ENCODE peak calls at places on chromosomes 5 and 9, in six cellular contexts. One of them, this sample, is unnamed.

GRCh38 chr5:23440703-23441102 is 66.7 kb upstream of the PRDM9 start:
- DNase-seq in breast epithelium: no peak
- DNase-seq in heart right ventricle: no peak
- DNase-seq in HL-60: no peak
- DNase-seq in uterus: no peak
- DNase-seq in right lobe of liver: no peak
- DNase-seq in this sample: no peak

GRCh38 chr5:7849531-7850240 is 1.2 kb downstream of the CFAP90 start:
- DNase-seq in breast epithelium: no peak
- DNase-seq in heart right ventricle: no peak
- DNase-seq in HL-60: no peak
- DNase-seq in uterus: no peak
- DNase-seq in right lobe of liver: peak
- DNase-seq in this sample: peak

GRCh38 chr5:35926389-35927051 is 11.9 kb downstream of the CAPSL start:
- DNase-seq in breast epithelium: no peak
- DNase-seq in heart right ventricle: no peak
- DNase-seq in HL-60: peak
- DNase-seq in uterus: peak
- DNase-seq in right lobe of liver: no peak
- DNase-seq in this sample: no peak

GRCh38 chr9:135476561-135476960 is 3.0 kb upstream of the PPP1R26 start:
- DNase-seq in breast epithelium: no peak
- DNase-seq in heart right ventricle: no peak
- DNase-seq in HL-60: no peak
- DNase-seq in uterus: no peak
- DNase-seq in right lobe of liver: no peak
- DNase-seq in this sample: no peak

GRCh38 chr5:104843822-104844221 is 1281.2 kb upstream of the NUDT12 start:
- DNase-seq in breast epithelium: no peak
- DNase-seq in heart right ventricle: no peak
- DNase-seq in HL-60: no peak
- DNase-seq in uterus: no peak
- DNase-seq in right lobe of liver: no peak
- DNase-seq in this sample: no peak

GRCh38 chr9:18438300-18438925 is 35.5 kb upstream of the ADAMTSL1 start:
- DNase-seq in breast epithelium: no peak
- DNase-seq in heart right ventricle: peak
- DNase-seq in HL-60: no peak
- DNase-seq in uterus: peak
- DNase-seq in right lobe of liver: peak
- DNase-seq in this sample: peak

GRCh38 chr9:2570615-2571479 is 50.7 kb upstream of the VLDLR start:
- DNase-seq in breast epithelium: peak
- DNase-seq in heart right ventricle: peak
- DNase-seq in HL-60: peak
- DNase-seq in uterus: peak
- DNase-seq in right lobe of liver: peak
- DNase-seq in this sample: no peak

GRCh38 chr5:2259494-2260107 is 376.9 kb upstream of the IRX4 start:
- DNase-seq in breast epithelium: no peak
- DNase-seq in heart right ventricle: no peak
- DNase-seq in HL-60: no peak
- DNase-seq in uterus: no peak
- DNase-seq in right lobe of liver: no peak
- DNase-seq in this sample: no peak

GRCh38 chr5:103487253-103487652 is 75.3 kb downstream of the NUDT12 start:
- DNase-seq in breast epithelium: no peak
- DNase-seq in heart right ventricle: no peak
- DNase-seq in HL-60: no peak
- DNase-seq in uterus: no peak
- DNase-seq in right lobe of liver: no peak
- DNase-seq in this sample: no peak

GRCh38 chr5:111580956-111581355 is 68.6 kb upstream of the STARD4 start:
- DNase-seq in breast epithelium: no peak
- DNase-seq in heart right ventricle: no peak
- DNase-seq in HL-60: no peak
- DNase-seq in uterus: no peak
- DNase-seq in right lobe of liver: no peak
- DNase-seq in this sample: no peak

GRCh38 chr5:1516615-1517601 is 6.9 kb downstream of the LPCAT1 start:
- DNase-seq in breast epithelium: no peak
- DNase-seq in heart right ventricle: peak
- DNase-seq in HL-60: no peak
- DNase-seq in uterus: peak
- DNase-seq in right lobe of liver: peak
- DNase-seq in this sample: peak

DNA sequence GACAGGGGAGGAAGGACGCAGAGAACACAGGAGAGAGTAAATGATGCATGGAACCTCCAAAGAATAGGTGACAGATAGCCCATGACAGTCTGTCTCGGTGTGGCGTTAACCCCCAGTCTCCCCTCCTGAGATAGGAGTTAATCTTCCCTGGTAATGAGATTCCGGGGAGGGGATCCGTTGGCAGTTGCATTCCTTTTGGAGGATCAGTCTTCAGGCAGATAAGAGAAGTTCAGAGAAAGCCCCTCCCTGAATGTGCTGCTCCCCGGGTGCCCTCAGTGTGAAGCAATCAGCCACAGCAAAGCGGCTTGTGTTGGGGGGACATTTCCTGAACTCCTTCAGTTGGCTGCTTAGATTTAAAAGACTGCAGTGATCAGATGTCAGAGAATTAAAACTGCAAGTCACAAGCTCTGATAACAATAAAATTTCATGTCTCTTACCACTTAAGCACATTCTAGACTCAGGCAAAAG is 121.0 kb downstream of the EGFLAM start:
- DNase-seq in breast epithelium: no peak
- DNase-seq in heart right ventricle: no peak
- DNase-seq in HL-60: no peak
- DNase-seq in uterus: no peak
- DNase-seq in right lobe of liver: no peak
- DNase-seq in this sample: no peak
- H3K27ac ChIP-seq in breast epithelium: no peak
- H3K27ac ChIP-seq in heart right ventricle: no peak
- H3K27ac ChIP-seq in HL-60: no peak
- H3K27ac ChIP-seq in uterus: no peak
- H3K27ac ChIP-seq in right lobe of liver: no peak
- H3K27ac ChIP-seq in this sample: no peak

DNA sequence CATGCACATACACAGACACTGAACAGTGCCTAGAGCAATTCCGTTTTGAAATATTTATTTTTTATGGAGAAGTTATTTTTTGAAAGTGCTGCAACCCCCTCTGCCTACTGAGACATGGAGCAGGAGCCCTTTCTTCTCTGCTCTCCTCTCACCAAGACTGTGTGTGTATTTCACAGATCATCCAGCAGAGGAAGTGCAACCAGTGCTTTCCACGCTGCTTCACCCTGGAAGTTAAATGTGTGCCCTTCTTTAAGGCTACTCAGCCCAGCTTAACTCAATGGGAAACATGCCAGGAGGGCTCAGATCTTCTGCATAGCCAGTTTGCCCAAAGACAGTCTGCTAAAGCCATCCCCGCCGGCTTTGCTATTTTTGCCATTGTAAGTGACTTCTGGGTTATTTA is 606.3 kb downstream of the TLE1 start:
- DNase-seq in breast epithelium: no peak
- DNase-seq in heart right ventricle: no peak
- DNase-seq in HL-60: peak
- DNase-seq in uterus: no peak
- DNase-seq in right lobe of liver: no peak
- DNase-seq in this sample: no peak
- TF ChIP-seq CTCF in breast epithelium: no peak
- TF ChIP-seq CTCF in heart right ventricle: no peak
- TF ChIP-seq CTCF in HL-60: peak
- TF ChIP-seq CTCF in uterus: peak
- TF ChIP-seq CTCF in right lobe of liver: no peak
- TF ChIP-seq CTCF in this sample: no peak

GRCh38 chr5:161641444-161641843 is 44.1 kb upstream of the GABRA6 start:
- DNase-seq in breast epithelium: no peak
- DNase-seq in heart right ventricle: no peak
- DNase-seq in HL-60: no peak
- DNase-seq in uterus: no peak
- DNase-seq in right lobe of liver: no peak
- DNase-seq in this sample: no peak
- H3K4me3 ChIP-seq in breast epithelium: no peak
- H3K4me3 ChIP-seq in heart right ventricle: no peak
- H3K4me3 ChIP-seq in HL-60: no peak
- H3K4me3 ChIP-seq in uterus: no peak
- H3K4me3 ChIP-seq in right lobe of liver: no peak
- H3K4me3 ChIP-seq in this sample: no peak

DNA sequence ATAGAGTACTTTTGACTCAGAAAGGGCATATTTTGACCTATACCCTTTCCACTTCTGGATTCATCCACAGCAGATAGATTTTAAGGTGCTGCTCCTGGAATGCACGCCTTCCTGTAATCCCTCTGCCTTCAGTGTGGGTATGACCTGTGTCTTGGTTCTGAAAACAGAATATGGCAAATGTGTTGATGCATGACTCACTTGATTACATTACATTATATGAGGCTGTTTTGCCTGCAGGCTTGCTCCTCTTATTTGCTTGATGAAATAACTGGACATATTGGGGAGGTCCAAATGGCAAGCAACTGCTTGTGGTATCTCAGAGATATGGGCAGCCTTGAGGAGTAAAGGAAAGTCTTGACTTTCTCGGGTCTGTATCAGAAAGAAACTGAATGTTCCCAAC is 468.6 kb downstream of the CDH18 start:
- DNase-seq in breast epithelium: no peak
- DNase-seq in heart right ventricle: no peak
- DNase-seq in HL-60: no peak
- DNase-seq in uterus: no peak
- DNase-seq in right lobe of liver: no peak
- DNase-seq in this sample: no peak
- H3K27ac ChIP-seq in breast epithelium: no peak
- H3K27ac ChIP-seq in heart right ventricle: no peak
- H3K27ac ChIP-seq in HL-60: no peak
- H3K27ac ChIP-seq in uterus: no peak
- H3K27ac ChIP-seq in right lobe of liver: no peak
- H3K27ac ChIP-seq in this sample: no peak

GRCh38 chr9:29796291-29796952 is 2223.1 kb upstream of the C9orf72 start:
- DNase-seq in breast epithelium: no peak
- DNase-seq in heart right ventricle: no peak
- DNase-seq in HL-60: no peak
- DNase-seq in uterus: no peak
- DNase-seq in right lobe of liver: no peak
- DNase-seq in this sample: no peak
- TF ChIP-seq CTCF in breast epithelium: no peak
- TF ChIP-seq CTCF in heart right ventricle: no peak
- TF ChIP-seq CTCF in HL-60: no peak
- TF ChIP-seq CTCF in uterus: no peak
- TF ChIP-seq CTCF in right lobe of liver: no peak
- TF ChIP-seq CTCF in this sample: no peak

GRCh38 chr5:149922950-149923349 is 21.6 kb downstream of the PDE6A start:
- DNase-seq in breast epithelium: no peak
- DNase-seq in heart right ventricle: no peak
- DNase-seq in HL-60: no peak
- DNase-seq in uterus: no peak
- DNase-seq in right lobe of liver: no peak
- DNase-seq in this sample: no peak
- H3K4me3 ChIP-seq in breast epithelium: no peak
- H3K4me3 ChIP-seq in heart right ventricle: no peak
- H3K4me3 ChIP-seq in HL-60: no peak
- H3K4me3 ChIP-seq in uterus: no peak
- H3K4me3 ChIP-seq in right lobe of liver: no peak
- H3K4me3 ChIP-seq in this sample: no peak

GRCh38 chr5:98796197-98796972 is 22.9 kb downstream of the RGMB start:
- DNase-seq in breast epithelium: no peak
- DNase-seq in heart right ventricle: no peak
- DNase-seq in HL-60: no peak
- DNase-seq in uterus: peak
- DNase-seq in right lobe of liver: no peak
- DNase-seq in this sample: no peak
- H3K27ac ChIP-seq in breast epithelium: no peak
- H3K27ac ChIP-seq in heart right ventricle: no peak
- H3K27ac ChIP-seq in HL-60: no peak
- H3K27ac ChIP-seq in uterus: no peak
- H3K27ac ChIP-seq in right lobe of liver: no peak
- H3K27ac ChIP-seq in this sample: no peak

DNA sequence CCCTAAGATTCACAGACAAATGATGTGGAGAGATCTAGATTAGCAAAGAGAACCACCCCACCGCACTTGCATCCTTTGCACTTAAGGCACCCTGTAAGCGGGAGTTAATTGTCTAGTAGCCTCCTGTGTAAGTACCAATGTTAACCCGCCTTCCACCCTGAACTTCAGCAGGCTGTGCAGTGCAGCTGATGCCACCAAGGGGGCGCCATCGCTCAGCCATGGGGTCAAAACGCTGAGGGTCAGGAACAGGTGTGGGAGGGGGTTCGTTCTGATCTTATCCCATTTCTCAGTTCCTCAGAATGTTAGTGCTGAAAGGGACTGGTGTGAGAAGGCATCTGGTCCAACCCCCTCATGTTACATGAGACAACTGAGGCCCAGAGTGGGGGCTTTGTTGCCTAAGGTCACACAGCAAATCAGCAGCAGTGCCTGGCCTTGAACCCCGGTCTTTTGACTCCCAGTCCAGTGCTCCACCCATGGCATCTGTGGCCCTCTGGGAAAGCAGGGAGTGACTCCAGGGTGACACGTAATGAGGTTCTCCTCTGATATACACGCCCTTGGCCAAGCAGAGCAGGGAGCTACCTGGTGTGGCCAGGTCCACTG is 57.3 kb downstream of the CYFIP2 start:
- DNase-seq in breast epithelium: no peak
- DNase-seq in heart right ventricle: no peak
- DNase-seq in HL-60: no peak
- DNase-seq in uterus: no peak
- DNase-seq in right lobe of liver: no peak
- DNase-seq in this sample: no peak
- TF ChIP-seq CTCF in breast epithelium: no peak
- TF ChIP-seq CTCF in heart right ventricle: no peak
- TF ChIP-seq CTCF in HL-60: no peak
- TF ChIP-seq CTCF in uterus: no peak
- TF ChIP-seq CTCF in right lobe of liver: no peak
- TF ChIP-seq CTCF in this sample: peak

GRCh38 chr5:131999991-132000490 is 11.4 kb downstream of the ACSL6 start:
- DNase-seq in breast epithelium: no peak
- DNase-seq in heart right ventricle: no peak
- DNase-seq in HL-60: no peak
- DNase-seq in uterus: no peak
- DNase-seq in right lobe of liver: no peak
- DNase-seq in this sample: no peak

GRCh38 chr5:132000677-132001453 is 10.6 kb downstream of the ACSL6 start:
- DNase-seq in breast epithelium: no peak
- DNase-seq in heart right ventricle: no peak
- DNase-seq in HL-60: no peak
- DNase-seq in uterus: no peak
- DNase-seq in right lobe of liver: no peak
- DNase-seq in this sample: no peak

GRCh38 chr5:132003170-132003744 is 8.2 kb downstream of the ACSL6 start:
- DNase-seq in breast epithelium: no peak
- DNase-seq in heart right ventricle: peak
- DNase-seq in HL-60: no peak
- DNase-seq in uterus: no peak
- DNase-seq in right lobe of liver: no peak
- DNase-seq in this sample: peak

GRCh38 chr5:132002701-132003100 is 8.8 kb downstream of the ACSL6 start:
- DNase-seq in breast epithelium: no peak
- DNase-seq in heart right ventricle: no peak
- DNase-seq in HL-60: no peak
- DNase-seq in uterus: no peak
- DNase-seq in right lobe of liver: no peak
- DNase-seq in this sample: peak

GRCh38 chr5:132001647-132002561 is 9.6 kb downstream of the ACSL6 start:
- DNase-seq in breast epithelium: no peak
- DNase-seq in heart right ventricle: no peak
- DNase-seq in HL-60: no peak
- DNase-seq in uterus: no peak
- DNase-seq in right lobe of liver: no peak
- DNase-seq in this sample: no peak
- H3K4me3 ChIP-seq in breast epithelium: no peak
- H3K4me3 ChIP-seq in heart right ventricle: no peak
- H3K4me3 ChIP-seq in HL-60: no peak
- H3K4me3 ChIP-seq in uterus: no peak
- H3K4me3 ChIP-seq in right lobe of liver: no peak
- H3K4me3 ChIP-seq in this sample: no peak